ENCODE peak calls at places on chromosomes 6 and 20, in four cellular contexts. R is cardiac muscle cell, D is SK-N-SH, U is A549. M is an unnamed sample.

GRCh38 chr20:3137492-3137891 is 22.2 kb downstream of the FASTKD5 start:
- DNase-seq in D (no peak), R (no peak), U (no peak), M (no peak)

GRCh38 chr20:51493346-51493791 is 49.1 kb downstream of the NFATC2 start:
- DNase-seq in R (no peak), U (no peak), D (no peak), M (no peak)

GRCh38 chr6:22954749-22955385 is 385.5 kb downstream of the HDGFL1 start:
- DNase-seq in D (no peak), R (no peak), U (no peak), M (no peak)

GRCh38 chr6:111417181-111417585 is 65.8 kb downstream of the REV3L start:
- DNase-seq in R (peak; percentile 19), D (peak; percentile 58), U (no peak), M (no peak)

GRCh38 chr6:36604090-36605060 is 10.2 kb downstream of the SRSF3 start:
- DNase-seq in U (no peak), D (no peak), R (no peak), M (no peak)

GRCh38 chr20:47546184-47547033 is 44.7 kb downstream of the NCOA3 start:
- DNase-seq in U (no peak), R (no peak), D (no peak), M (no peak)

GRCh38 chr6:35091353-35092083 is 49.6 kb downstream of the TCP11 start:
- DNase-seq in D (no peak), U (no peak), R (no peak), M (no peak)

GRCh38 chr6:113953346-113953745 is 17.6 kb downstream of the HDAC2 start:
- DNase-seq in R (no peak), D (no peak), U (no peak), M (no peak)

GRCh38 chr20:23721962-23722361 is 28.8 kb downstream of the CST1 start:
- DNase-seq in D (no peak), R (no peak), U (no peak), M (no peak)

GRCh38 chr20:63896136-63896890 is 1.4 kb downstream of the DNAJC5 start:
- DNase-seq in U (peak; percentile 21), D (no peak), R (peak; percentile 28), M (peak; percentile 24)

GRCh38 chr6:16474834-16475781 is 236.7 kb downstream of the GMPR start:
- DNase-seq in D (no peak), R (no peak), U (no peak), M (no peak)

GRCh38 chr6:169700296-169700695 is 1.5 kb downstream of the WDR27 start:
- DNase-seq in U (no peak), R (peak; percentile 18), D (no peak), M (no peak)

GRCh38 chr20:61356171-61356570 is 104.1 kb downstream of the CDH4 start:
- DNase-seq in U (no peak), R (no peak), D (no peak), M (no peak)

GRCh38 chr20:5041433-5041832 is 40.1 kb upstream of the SLC23A2 start:
- DNase-seq in D (no peak), U (no peak), R (no peak), M (no peak)

GRCh38 chr20:22686097-22686496 is 101.7 kb upstream of the FOXA2 start:
- DNase-seq in R (peak; percentile 51), D (peak; percentile 60), U (peak; percentile 80), M (peak; percentile 31)

GRCh38 chr20:44182135-44182765 is 4.7 kb downstream of the JPH2 start:
- DNase-seq in U (no peak), R (peak; percentile 43), D (no peak), M (no peak)

GRCh38 chr20:3447321-3447720 is 23.5 kb upstream of the ATRN start:
- DNase-seq in U (no peak), R (no peak), D (no peak), M (no peak)

GRCh38 chr20:45041464-45042337 is 59.2 kb downstream of the KCNS1 start:
- DNase-seq in R (no peak), U (no peak), D (no peak), M (no peak)

GRCh38 chr20:49982346-49983122 is at the start of gene SNAI1:
- DNase-seq in R (peak; percentile 93), D (peak; percentile 98), U (peak; percentile 97), M (peak; percentile 45)

GRCh38 chr6:32108094-32108627 is 977 bp downstream of the TNXB start:
- DNase-seq in U (no peak), D (peak; percentile 32), R (no peak), M (peak; percentile 77)

GRCh38 chr20:36676701-36677421 is 30.9 kb upstream of the SLA2 start:
- DNase-seq in U (no peak), R (peak; percentile 93), D (no peak), M (no peak)

GRCh38 chr6:150767585-150768164 is 97.8 kb upstream of the MTHFD1L start:
- DNase-seq in R (no peak), U (no peak), D (no peak), M (no peak)

GRCh38 chr20:5197270-5197827 is 70.5 kb downstream of the CDS2 start:
- DNase-seq in D (no peak), R (no peak), U (no peak), M (no peak)

GRCh38 chr6:43608310-43608763 is 20.7 kb downstream of the GTPBP2 start:
- DNase-seq in U (peak; percentile 50), D (peak; percentile 77), R (peak; percentile 86), M (peak; percentile 85)

GRCh38 chr6:75334266-75335040 is 49.9 kb upstream of the TMEM30A start:
- DNase-seq in D (no peak), U (no peak), R (peak; percentile 30), M (no peak)

GRCh38 chr6:159826968-159827647 is 27.0 kb downstream of the PNLDC1 start:
- DNase-seq in U (no peak), D (no peak), R (no peak), M (no peak)

GRCh38 chr6:111776236-111777189 is 96.7 kb downstream of the FYN start:
- DNase-seq in U (no peak), R (no peak), D (no peak), M (no peak)

GRCh38 chr6:15090145-15090579 is 155.7 kb upstream of the JARID2 start:
- DNase-seq in D (no peak), U (no peak), R (peak; percentile 57), M (no peak)

GRCh38 chr20:5222919-5223634 is 93.7 kb downstream of the PROKR2 start:
- DNase-seq in U (peak; percentile 71), R (peak; percentile 71), D (no peak), M (no peak)

GRCh38 chr6:31763617-31763940 is 1.1 kb downstream of the SAPCD1 start:
- DNase-seq in U (no peak), R (no peak), D (no peak), M (no peak)

GRCh38 chr6:4936681-4937041 is 67.2 kb downstream of the RPP40 start:
- DNase-seq in R (peak; percentile 47), U (peak; percentile 34), D (peak; percentile 62), M (peak; percentile 13)

GRCh38 chr20:32626859-32627636 is 41.9 kb upstream of the NOL4L start:
- DNase-seq in R (no peak), U (no peak), D (peak; percentile 91), M (no peak)

GRCh38 chr6:89707766-89708165 is 69.2 kb upstream of the LYRM2 start:
- DNase-seq in R (no peak), U (no peak), D (no peak), M (no peak)

GRCh38 chr6:89708316-89708715 is 69.8 kb upstream of the LYRM2 start:
- DNase-seq in D (no peak), U (no peak), R (no peak), M (no peak)

GRCh38 chr6:89706121-89706520 is 67.6 kb upstream of the LYRM2 start:
- DNase-seq in R (no peak), D (no peak), U (no peak), M (no peak)

DNA sequence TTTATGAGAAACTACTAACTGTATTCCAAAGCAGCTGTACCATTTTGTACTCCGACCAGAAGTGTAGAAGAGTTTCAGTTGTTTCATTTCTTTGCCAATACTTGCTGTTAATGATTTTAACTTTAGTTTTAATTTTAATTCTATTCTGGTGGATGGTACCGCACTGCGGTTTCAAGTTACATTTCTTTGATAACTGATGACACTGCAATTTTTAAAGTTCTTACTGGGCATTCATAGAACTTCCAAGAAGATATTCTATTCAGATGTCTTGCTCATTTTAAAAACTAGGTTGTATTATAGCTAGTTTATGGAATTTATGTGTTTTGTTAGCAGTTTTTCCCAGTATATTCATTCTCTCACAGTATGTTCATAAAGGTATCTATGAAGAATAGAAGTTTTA is 63.8 kb upstream of the LYRM2 start:
- DNase-seq in U (no peak), R (no peak), D (no peak), M (no peak)
- H3K27ac ChIP-seq in U (no peak overlapping the region), R (no peak overlapping the region), D (no peak overlapping the region), M (no peak overlapping the region)

GRCh38 chr20:14335122-14335521 is 2.3 kb downstream of the FLRT3 start:
- DNase-seq in R (no peak), D (no peak), U (no peak), M (no peak)
- H3K4me3 ChIP-seq in R (peak overlapping the region; percentile 43), D (no peak overlapping the region), U (peak overlapping the region; percentile 67), M (peak overlapping the region; percentile 57)

GRCh38 chr20:17824676-17825224 is 125.0 kb downstream of the BANF2 start:
- DNase-seq in D (no peak), U (no peak), R (no peak), M (no peak)

GRCh38 chr20:17825251-17825691 is 125.5 kb downstream of the BANF2 start:
- DNase-seq in D (no peak), U (no peak), R (no peak), M (no peak)

GRCh38 chr20:17822039-17822438 is 122.3 kb downstream of the BANF2 start:
- DNase-seq in R (no peak), U (no peak), D (no peak), M (no peak)

GRCh38 chr20:17822540-17823155 is 122.9 kb downstream of the BANF2 start:
- DNase-seq in U (no peak), R (no peak), D (no peak), M (no peak)

DNA sequence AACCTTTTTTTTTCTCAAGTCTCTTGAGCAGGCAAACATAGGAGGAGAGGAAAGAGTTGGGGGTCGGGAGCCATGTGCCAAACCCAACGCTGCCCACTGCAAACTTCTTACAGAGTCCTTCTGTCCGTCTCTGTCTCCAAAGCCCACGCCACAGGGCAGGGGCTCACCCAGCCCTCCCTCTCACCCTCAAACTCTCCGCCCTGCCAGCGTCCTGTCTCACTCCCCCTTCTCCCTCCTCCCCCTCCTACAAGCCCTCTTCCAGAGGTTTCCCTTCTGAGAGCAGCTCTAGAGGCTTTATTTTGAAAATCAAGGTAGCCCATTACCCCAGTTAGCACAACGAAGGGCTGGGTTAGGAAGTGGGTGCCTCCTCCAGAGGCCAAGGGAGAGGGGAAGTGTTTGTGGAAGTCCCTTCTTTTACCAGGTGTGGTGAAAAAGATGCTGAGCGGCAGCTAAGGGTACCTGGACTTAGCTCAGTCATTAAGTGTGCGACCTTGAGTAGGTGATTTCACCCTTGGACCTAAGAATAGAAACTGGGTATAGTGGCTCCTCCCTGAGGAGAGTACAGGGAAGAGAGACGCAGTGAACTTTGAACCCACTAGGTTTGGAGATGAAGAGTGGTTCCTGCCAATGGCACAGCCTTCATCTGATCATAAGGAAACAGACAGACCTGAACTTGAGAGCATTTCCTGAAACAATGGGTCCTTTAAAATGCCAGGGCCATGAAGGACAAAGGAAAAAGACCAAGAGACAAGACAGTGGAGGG is 123.8 kb downstream of the BANF2 start:
- DNase-seq in U (no peak), R (no peak), D (no peak), M (no peak)
- TF ChIP-seq CTCF in U (no peak), R (no peak), D (no peak), M (no peak)

DNA sequence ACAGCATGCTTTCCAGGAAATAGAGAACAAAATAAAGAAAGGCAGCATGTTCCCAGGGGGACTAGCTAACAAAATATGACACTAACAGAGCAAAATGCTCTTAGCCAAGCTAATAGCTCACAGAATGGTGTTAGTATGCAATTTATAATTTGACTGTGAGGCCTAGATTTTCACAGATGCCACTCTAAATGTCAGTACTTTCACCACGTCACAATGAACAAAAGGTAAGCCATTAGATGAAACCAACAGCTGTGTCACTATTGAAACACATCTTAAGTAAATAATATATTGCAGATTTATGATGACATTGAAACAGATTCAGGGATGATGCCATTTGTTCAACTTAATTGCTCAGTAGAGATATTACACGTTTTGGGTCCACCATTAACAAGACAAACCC is 85.4 kb upstream of the KHDRBS2 start:
- DNase-seq in R (no peak), U (no peak), D (no peak), M (no peak)
- H3K27ac ChIP-seq in R (no peak overlapping the region), U (no peak overlapping the region), D (no peak overlapping the region), M (no peak overlapping the region)